ENCODE peak calls at places on chromosomes 12 and 14, in four cellular contexts. D is heart right ventricle, W is tibial nerve, K is fibroblast of lung. N is an unnamed sample.
A peak's percentile ranks its signal among the peaks of the same experiment; 100 is the strongest.

GRCh38 chr14:92513204-92513965 is at the start of gene RIN3:
- DNase-seq in W (no peak), D (peak; percentile 66), K (peak; percentile 62), N (peak; percentile 70)

GRCh38 chr12:102067574-102068258 is 5.9 kb upstream of the WASHC3 start:
- DNase-seq in K (no peak), D (no peak), W (no peak), N (no peak)

GRCh38 chr12:30515351-30515750 is 180.3 kb downstream of the IPO8 start:
- DNase-seq in D (no peak), K (peak; percentile 61), W (no peak), N (no peak)

GRCh38 chr14:34496679-34497513 is 34.9 kb upstream of the SPTSSA start:
- DNase-seq in D (peak; percentile 69), K (peak; percentile 100), W (peak; percentile 82), N (peak; percentile 94)

GRCh38 chr14:75254381-75254821 is 24.2 kb upstream of the FOS start:
- DNase-seq in W (no peak), D (no peak), K (no peak), N (no peak)

GRCh38 chr12:54258286-54258685 is 21.6 kb downstream of the CBX5 start:
- DNase-seq in D (no peak), K (no peak), W (no peak), N (no peak)

GRCh38 chr14:52730708-52731111 is 744 bp downstream of the STYX start:
- DNase-seq in W (peak; percentile 17), K (peak; percentile 27), D (no peak), N (no peak)

GRCh38 chr12:6771091-6771495 is 1.2 kb upstream of the LAG3 start:
- DNase-seq in W (no peak), K (no peak), D (no peak), N (no peak)

GRCh38 chr12:85424581-85425348 is 144.7 kb downstream of the ALX1 start:
- DNase-seq in W (peak; percentile 35), K (peak; percentile 25), D (no peak), N (no peak)

GRCh38 chr14:105700622-105701288 is 174.4 kb downstream of the TMEM121 start:
- DNase-seq in D (no peak), W (no peak), K (no peak), N (no peak)

GRCh38 chr12:111664961-111665865 is 20.5 kb downstream of the BRAP start:
- DNase-seq in K (no peak), D (no peak), W (no peak), N (no peak)

DNA sequence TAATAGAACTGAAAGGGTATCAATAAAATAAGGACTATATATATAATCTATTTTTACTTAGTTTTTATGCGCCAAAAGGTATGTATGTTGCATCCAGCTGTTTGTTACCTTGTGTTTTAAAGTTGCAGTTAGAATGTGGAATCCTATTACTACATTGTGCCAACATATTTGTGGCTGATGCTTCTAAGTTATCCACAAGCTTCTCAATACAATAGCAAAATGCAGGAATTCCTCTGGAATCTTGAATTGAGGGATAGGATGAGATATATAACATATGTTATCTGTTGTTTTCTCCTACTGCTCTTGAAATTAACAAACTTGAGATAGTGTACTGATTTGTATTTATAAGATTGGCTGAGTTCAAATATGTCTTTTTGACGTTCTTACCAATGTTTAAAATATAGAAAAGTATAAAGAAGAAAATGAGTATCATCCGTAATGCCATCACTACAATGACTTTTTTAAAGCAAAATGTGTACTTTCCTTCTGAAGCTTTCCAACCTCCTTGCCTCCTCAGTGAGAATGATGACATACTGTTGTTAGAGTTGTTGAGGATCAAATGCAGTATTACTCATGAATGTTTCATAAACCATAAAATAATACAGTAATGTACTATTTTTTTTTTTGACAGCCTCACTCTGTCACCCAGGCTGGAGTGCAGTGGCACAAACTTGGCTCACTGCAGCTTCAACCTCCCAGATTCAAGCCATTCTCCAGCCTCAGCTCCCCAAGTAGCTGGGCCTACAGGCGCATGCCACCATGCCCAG is 6.6 kb downstream of the RAP1B start:
- DNase-seq in K (peak; percentile 79), W (no peak), D (no peak), N (no peak)
- H3K4me1 ChIP-seq in K (peaks cover 23% of the 10 kb centered on the region), W (peaks cover 86% of the 10 kb centered on the region), D (peaks cover 97% of the 10 kb centered on the region), N (peaks cover 19% of the 10 kb centered on the region)

DNA sequence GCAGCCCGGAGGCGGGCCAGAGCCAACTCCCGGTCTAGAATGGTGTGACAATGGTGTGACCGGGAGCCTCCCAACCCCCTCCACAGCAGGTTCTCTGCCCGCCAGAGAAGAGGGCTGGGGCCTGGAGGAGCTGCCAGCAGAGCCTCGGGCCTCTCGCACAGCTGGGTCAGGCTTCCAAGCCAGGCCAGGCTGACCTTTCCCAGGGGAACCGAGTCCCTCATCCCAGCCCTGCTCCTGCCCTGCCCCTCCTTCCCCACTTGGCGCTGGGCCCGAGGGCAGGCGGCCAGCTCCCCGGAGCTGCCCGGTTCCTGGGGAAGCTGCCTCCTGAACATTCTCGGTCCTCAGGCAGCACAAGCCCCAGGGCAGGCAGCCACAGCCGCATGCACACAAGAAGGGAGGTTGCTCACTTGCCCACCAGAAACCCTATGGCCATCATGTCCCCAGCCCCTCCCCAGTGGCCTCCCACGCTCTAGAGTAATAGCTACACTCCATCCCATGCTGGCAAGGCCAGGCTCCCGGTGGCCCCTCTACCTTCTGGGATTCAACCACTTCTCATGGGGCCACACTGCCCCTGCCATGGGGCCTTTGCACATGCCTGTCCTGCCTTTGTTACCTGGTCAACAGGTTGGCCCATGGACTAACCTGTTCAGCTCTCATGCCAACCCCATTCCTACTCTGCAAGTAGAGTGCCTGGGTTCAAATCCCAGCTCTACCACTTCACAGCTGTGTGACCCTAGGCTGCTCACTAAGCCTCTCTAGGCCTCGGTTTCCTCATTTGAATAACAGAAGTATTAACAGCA is 98.3 kb downstream of the RFLNA start:
- DNase-seq in W (peak; percentile 71), D (peak; percentile 96), K (peak; percentile 92), N (peak; percentile 94)
- H3K27ac ChIP-seq in W (peak overlapping the region; percentile 86), D (peak overlapping the region; percentile 84), K (peak overlapping the region; percentile 56), N (peak overlapping the region; percentile 83)

GRCh38 chr12:53201639-53202038 is 5.4 kb downstream of the ITGB7 start:
- DNase-seq in K (no peak), W (no peak), D (no peak), N (no peak)

GRCh38 chr12:53207042-53207441 is at the start of gene ITGB7:
- DNase-seq in W (no peak), D (no peak), K (no peak), N (peak; percentile 39)

GRCh38 chr12:53205747-53206146 is 1.3 kb downstream of the ITGB7 start:
- DNase-seq in K (peak; percentile 89), D (no peak), W (peak; percentile 46), N (no peak)

GRCh38 chr12:53201170-53201541 is 5.9 kb downstream of the ITGB7 start:
- DNase-seq in W (no peak), D (no peak), K (peak; percentile 38), N (no peak)

GRCh38 chr12:53204351-53204750 is 2.7 kb downstream of the ITGB7 start:
- DNase-seq in D (no peak), K (no peak), W (no peak), N (no peak)
- H3K4me1 ChIP-seq in D (peaks cover 16% of the 10 kb centered on the region), K (peaks cover 7% of the 10 kb centered on the region), W (peaks cover 6% of the 10 kb centered on the region), N (peaks cover 7% of the 10 kb centered on the region)

GRCh38 chr12:55909513-55909884 is 18.2 kb downstream of the PYM1 start:
- DNase-seq in W (no peak), D (no peak), K (no peak), N (no peak)
- H3K27ac ChIP-seq in W (peak overlapping the region; percentile 77), D (no peak overlapping the region), K (no peak overlapping the region), N (no peak overlapping the region)

GRCh38 chr14:61528591-61529021 is 166.7 kb upstream of the HIF1A start:
- DNase-seq in K (peak; percentile 82), W (no peak), D (no peak), N (no peak)

GRCh38 chr14:61527325-61528100 is 167.8 kb upstream of the HIF1A start:
- DNase-seq in K (peak; percentile 78), D (no peak), W (no peak), N (peak; percentile 57)

GRCh38 chr14:61525293-61526011 is 169.9 kb upstream of the HIF1A start:
- DNase-seq in K (peak; percentile 57), W (peak; percentile 64), D (peak; percentile 45), N (peak; percentile 89)

GRCh38 chr14:61524936-61525292 is 170.4 kb upstream of the HIF1A start:
- DNase-seq in D (no peak), W (no peak), K (no peak), N (no peak)

DNA sequence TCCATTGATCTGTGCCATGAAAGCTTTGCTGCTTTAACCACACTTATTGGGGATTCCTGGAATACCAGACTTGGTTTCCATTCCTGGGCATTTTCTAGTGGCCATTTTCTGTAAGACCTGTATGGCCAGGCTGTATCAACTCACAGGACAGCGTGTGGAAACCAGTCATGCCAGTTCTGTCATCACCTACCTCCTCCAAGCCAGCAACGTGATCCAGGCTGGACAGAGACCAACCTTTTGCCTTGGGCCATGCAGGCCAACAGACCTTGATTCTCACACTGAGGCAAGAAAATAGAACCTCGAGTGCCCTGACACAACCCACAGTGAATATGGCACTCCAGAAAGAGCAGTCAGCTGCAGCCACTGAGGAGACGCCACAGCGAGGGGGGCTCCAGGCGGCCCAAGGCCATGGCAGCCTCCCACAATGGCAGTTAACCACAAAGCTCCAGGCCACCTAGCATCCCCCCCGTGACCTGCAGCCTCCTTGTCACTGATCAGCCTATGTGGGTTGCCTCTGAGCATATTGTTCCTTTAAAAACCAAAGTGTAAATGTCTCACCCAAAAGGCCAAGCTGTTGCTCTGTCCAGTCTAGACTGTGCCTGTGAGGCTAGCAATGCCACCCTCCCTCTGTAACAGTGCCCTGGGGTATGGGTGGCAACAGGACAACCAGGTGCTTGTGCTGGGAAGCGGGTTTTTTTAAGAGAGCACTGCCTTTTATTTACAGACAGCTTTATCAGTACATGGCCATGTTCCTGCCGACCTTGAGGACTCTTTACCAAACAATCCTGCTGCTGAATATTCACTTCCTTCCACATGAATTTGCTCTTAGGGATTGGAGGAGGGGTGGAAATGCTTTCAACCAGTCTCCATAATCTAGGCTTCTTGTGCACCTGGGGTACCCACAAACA is 168.7 kb upstream of the HIF1A start:
- DNase-seq in K (no peak), W (no peak), D (peak; percentile 54), N (no peak)
- H3K4me1 ChIP-seq in K (peaks cover 16% of the 10 kb centered on the region), W (peaks cover 18% of the 10 kb centered on the region), D (peaks cover 55% of the 10 kb centered on the region), N (peaks cover 25% of the 10 kb centered on the region)